ENCODE peak calls at places on chromosomes 5 and 9, in four cellular contexts. One of them, this sample, is unnamed.

GRCh38 chr9:75892168-75892901 is 1.9 kb downstream of the PCSK5 start:
- DNase-seq in NCI-H774: no peak
- DNase-seq in NCI-H1048: no peak
- DNase-seq in chondrocyte: no peak
- DNase-seq in this sample: no peak

GRCh38 chr5:178291969-178292825 is 59.6 kb upstream of the PHYKPL start:
- DNase-seq in NCI-H774: no peak
- DNase-seq in NCI-H1048: no peak
- DNase-seq in chondrocyte: peak; percentile 66
- DNase-seq in this sample: no peak

GRCh38 chr5:123283031-123283430 is 140.2 kb downstream of the CEP120 start:
- DNase-seq in chondrocyte: no peak
- DNase-seq in NCI-H1048: no peak
- DNase-seq in NCI-H774: no peak
- DNase-seq in this sample: no peak

GRCh38 chr5:173152547-173152946 is 8.2 kb downstream of the BNIP1 start:
- DNase-seq in chondrocyte: no peak
- DNase-seq in NCI-H774: no peak
- DNase-seq in NCI-H1048: no peak
- DNase-seq in this sample: no peak

GRCh38 chr5:175202461-175203065 is 241.4 kb downstream of the DRD1 start:
- DNase-seq in NCI-H1048: no peak
- DNase-seq in chondrocyte: no peak
- DNase-seq in NCI-H774: peak; percentile 25
- DNase-seq in this sample: no peak

GRCh38 chr5:110769282-110769681 is 30.5 kb downstream of the SLC25A46 start:
- DNase-seq in NCI-H1048: no peak
- DNase-seq in chondrocyte: no peak
- DNase-seq in NCI-H774: no peak
- DNase-seq in this sample: no peak

GRCh38 chr9:94813379-94813778 is 86.9 kb downstream of the AOPEP start:
- DNase-seq in chondrocyte: no peak
- DNase-seq in NCI-H1048: no peak
- DNase-seq in NCI-H774: no peak
- DNase-seq in this sample: no peak

GRCh38 chr5:178113841-178114324 is 551 bp downstream of the N4BP3 start:
- DNase-seq in chondrocyte: no peak
- DNase-seq in NCI-H774: no peak
- DNase-seq in NCI-H1048: no peak
- DNase-seq in this sample: no peak

GRCh38 chr5:34562791-34563190 is 93.3 kb upstream of the RAI14 start:
- DNase-seq in NCI-H774: no peak
- DNase-seq in chondrocyte: no peak
- DNase-seq in NCI-H1048: no peak
- DNase-seq in this sample: no peak

GRCh38 chr9:91659529-91660294 is 236.1 kb upstream of the NFIL3 start:
- DNase-seq in NCI-H1048: no peak
- DNase-seq in chondrocyte: no peak
- DNase-seq in NCI-H774: peak; percentile 32
- DNase-seq in this sample: no peak

GRCh38 chr5:5387789-5388188 is 34.7 kb upstream of the ICE1 start:
- DNase-seq in NCI-H774: no peak
- DNase-seq in NCI-H1048: no peak
- DNase-seq in chondrocyte: no peak
- DNase-seq in this sample: no peak

GRCh38 chr5:168528521-168529360 is at the start of gene FBLL1:
- DNase-seq in NCI-H774: peak; percentile 52
- DNase-seq in chondrocyte: no peak
- DNase-seq in NCI-H1048: no peak
- DNase-seq in this sample: no peak

GRCh38 chr5:38672059-38672791 is 115.8 kb upstream of the LIFR start:
- DNase-seq in NCI-H1048: no peak
- DNase-seq in NCI-H774: no peak
- DNase-seq in chondrocyte: no peak
- DNase-seq in this sample: no peak

GRCh38 chr5:178237431-178238312 is 5.1 kb upstream of the PHYKPL start:
- DNase-seq in NCI-H774: no peak
- DNase-seq in chondrocyte: peak; percentile 72
- DNase-seq in NCI-H1048: no peak
- DNase-seq in this sample: no peak

GRCh38 chr9:131204285-131204684 is 72.0 kb downstream of the FAM78A start:
- DNase-seq in NCI-H1048: no peak
- DNase-seq in NCI-H774: no peak
- DNase-seq in chondrocyte: no peak
- DNase-seq in this sample: no peak

GRCh38 chr5:37667846-37668245 is 172.0 kb downstream of the GDNF start:
- DNase-seq in chondrocyte: no peak
- DNase-seq in NCI-H774: no peak
- DNase-seq in NCI-H1048: no peak
- DNase-seq in this sample: no peak

GRCh38 chr5:170436335-170436734 is 47.2 kb upstream of the KCNMB1 start:
- DNase-seq in NCI-H1048: no peak
- DNase-seq in NCI-H774: no peak
- DNase-seq in chondrocyte: no peak
- DNase-seq in this sample: no peak

GRCh38 chr9:109317979-109318671 is 2.7 kb downstream of the EPB41L4B start:
- DNase-seq in NCI-H1048: no peak
- DNase-seq in chondrocyte: no peak
- DNase-seq in NCI-H774: no peak
- DNase-seq in this sample: no peak

GRCh38 chr9:91073049-91073810 is 271.6 kb downstream of the SYK start:
- DNase-seq in NCI-H774: no peak
- DNase-seq in NCI-H1048: no peak
- DNase-seq in chondrocyte: no peak
- DNase-seq in this sample: no peak

GRCh38 chr9:126459546-126459945 is 132.9 kb downstream of the MVB12B start:
- DNase-seq in NCI-H774: no peak
- DNase-seq in NCI-H1048: no peak
- DNase-seq in chondrocyte: no peak
- DNase-seq in this sample: no peak

GRCh38 chr9:123478967-123479602 is 123.1 kb downstream of the CRB2 start:
- DNase-seq in chondrocyte: no peak
- DNase-seq in NCI-H1048: no peak
- DNase-seq in NCI-H774: no peak
- DNase-seq in this sample: no peak

GRCh38 chr5:134625559-134625958 is 7.1 kb downstream of the SAR1B start:
- DNase-seq in NCI-H1048: no peak
- DNase-seq in NCI-H774: no peak
- DNase-seq in chondrocyte: no peak
- DNase-seq in this sample: no peak

GRCh38 chr5:132500931-132501628 is 10.5 kb upstream of the IRF1 start:
- DNase-seq in chondrocyte: no peak
- DNase-seq in NCI-H1048: peak; percentile 23
- DNase-seq in NCI-H774: peak; percentile 51
- DNase-seq in this sample: peak; percentile 73

GRCh38 chr5:175822225-175822624 is 49.2 kb upstream of the CPLX2 start:
- DNase-seq in NCI-H774: no peak
- DNase-seq in NCI-H1048: no peak
- DNase-seq in chondrocyte: no peak
- DNase-seq in this sample: no peak

GRCh38 chr9:135211524-135211890 is 124.0 kb downstream of the OLFM1 start:
- DNase-seq in NCI-H1048: no peak
- DNase-seq in NCI-H774: no peak
- DNase-seq in chondrocyte: no peak
- DNase-seq in this sample: no peak

GRCh38 chr9:113456235-113456634 is 7.3 kb upstream of the RGS3 start:
- DNase-seq in chondrocyte: no peak
- DNase-seq in NCI-H774: no peak
- DNase-seq in NCI-H1048: no peak
- DNase-seq in this sample: no peak

GRCh38 chr9:128072144-128073021 is 4.4 kb downstream of the SLC25A25 start:
- DNase-seq in NCI-H1048: no peak
- DNase-seq in chondrocyte: no peak
- DNase-seq in NCI-H774: peak; percentile 43
- DNase-seq in this sample: peak; percentile 61

GRCh38 chr9:130343445-130343918 is 77.9 kb downstream of the HMCN2 start:
- DNase-seq in NCI-H1048: no peak
- DNase-seq in NCI-H774: peak; percentile 4
- DNase-seq in chondrocyte: no peak
- DNase-seq in this sample: no peak

GRCh38 chr5:124729687-124730359 is 16.6 kb downstream of the ZNF608 start:
- DNase-seq in NCI-H774: no peak
- DNase-seq in NCI-H1048: no peak
- DNase-seq in chondrocyte: no peak
- DNase-seq in this sample: no peak

GRCh38 chr5:142737169-142737568 is 33.0 kb upstream of the ARHGAP26 start:
- DNase-seq in chondrocyte: no peak
- DNase-seq in NCI-H1048: no peak
- DNase-seq in NCI-H774: no peak
- DNase-seq in this sample: no peak

GRCh38 chr5:34519489-34520220 is 136.5 kb upstream of the RAI14 start:
- DNase-seq in chondrocyte: no peak
- DNase-seq in NCI-H774: no peak
- DNase-seq in NCI-H1048: no peak
- DNase-seq in this sample: no peak

GRCh38 chr5:133827001-133827400 is 141.4 kb downstream of the C5orf15 start:
- DNase-seq in NCI-H774: peak; percentile 57
- DNase-seq in chondrocyte: no peak
- DNase-seq in NCI-H1048: no peak
- DNase-seq in this sample: no peak

GRCh38 chr5:137575847-137576246 is 76.7 kb upstream of the SPOCK1 start:
- DNase-seq in NCI-H1048: no peak
- DNase-seq in NCI-H774: no peak
- DNase-seq in chondrocyte: no peak
- DNase-seq in this sample: no peak

GRCh38 chr5:35188041-35188457 is 42.2 kb downstream of the PRLR start:
- DNase-seq in NCI-H1048: no peak
- DNase-seq in chondrocyte: no peak
- DNase-seq in NCI-H774: no peak
- DNase-seq in this sample: no peak

GRCh38 chr5:61304611-61305369 is 27.3 kb upstream of the ZSWIM6 start:
- DNase-seq in NCI-H774: peak; percentile 69
- DNase-seq in chondrocyte: no peak
- DNase-seq in NCI-H1048: no peak
- DNase-seq in this sample: no peak

GRCh38 chr5:172801184-172801671 is 30.2 kb upstream of the DUSP1 start:
- DNase-seq in NCI-H774: no peak
- DNase-seq in NCI-H1048: no peak
- DNase-seq in chondrocyte: no peak
- DNase-seq in this sample: no peak

GRCh38 chr9:78921341-78921740 is 624.4 kb downstream of the PSAT1 start:
- DNase-seq in chondrocyte: no peak
- DNase-seq in NCI-H1048: no peak
- DNase-seq in NCI-H774: no peak
- DNase-seq in this sample: no peak

GRCh38 chr9:111005711-111006482 is 32.4 kb downstream of the LPAR1 start:
- DNase-seq in NCI-H1048: no peak
- DNase-seq in chondrocyte: no peak
- DNase-seq in NCI-H774: no peak
- DNase-seq in this sample: no peak

This sample was measured in effector memory CD4-positive, alpha-beta T cell.